ENCODE peak calls at places on chromosomes 7 and 10, in five cellular contexts. U is mesenchymal stem cell, K is IMR-90, L is trophoblast cell, R is H1. X is an unnamed sample.
A peak's percentile ranks its signal among the peaks of the same experiment; 100 is the strongest.

GRCh38 chr10:36602374-36602773 is 523.0 kb upstream of the ANKRD30A start:
- DNase-seq in U (peak; percentile 79), K (peak; percentile 85), L (no peak), R (no peak), X (no peak)

GRCh38 chr10:14603539-14604102 is 171.1 kb downstream of the FAM107B start:
- DNase-seq in U (peak; percentile 37), K (no peak), L (peak; percentile 33), R (peak; percentile 52), X (peak; percentile 27)

GRCh38 chr7:128304212-128304611 is 39.5 kb downstream of the RBM28 start:
- DNase-seq in U (no peak), K (no peak), L (peak; percentile 82), R (no peak), X (no peak)

GRCh38 chr7:27239780-27240731 is 2.5 kb upstream of the EVX1 start:
- DNase-seq in U (peak; percentile 12), K (no peak), L (no peak), R (peak; percentile 57), X (peak; percentile 37)

GRCh38 chr10:106577756-106578155 is 586.8 kb downstream of the SORCS1 start:
- DNase-seq in U (no peak), K (no peak), L (no peak), R (no peak), X (no peak)

GRCh38 chr10:88232029-88232895 is 350.9 kb downstream of the RNLS start:
- DNase-seq in U (no peak), K (no peak), L (no peak), R (no peak), X (no peak)

GRCh38 chr7:40200791-40201190 is 66.0 kb downstream of the SUGCT start:
- DNase-seq in U (peak; percentile 82), K (peak; percentile 87), L (peak; percentile 85), R (no peak), X (no peak)

GRCh38 chr7:153258686-153259085 is 499.1 kb downstream of the ACTR3B start:
- DNase-seq in U (no peak), K (no peak), L (no peak), R (no peak), X (no peak)

GRCh38 chr10:119248681-119249080 is 41.3 kb downstream of the GRK5 start:
- DNase-seq in U (no peak), K (no peak), L (no peak), R (no peak), X (no peak)

GRCh38 chr10:99430116-99430450 is 341 bp downstream of the GOT1 start:
- DNase-seq in U (no peak), K (no peak), L (no peak), R (no peak), X (no peak)

GRCh38 chr7:101094791-101095375 is 9.6 kb downstream of the TRIM56 start:
- DNase-seq in U (peak; percentile 60), K (peak; percentile 67), L (peak; percentile 97), R (peak; percentile 92), X (peak; percentile 72)

GRCh38 chr10:71316786-71317160 is 2.3 kb upstream of the SLC29A3 start:
- DNase-seq in U (no peak), K (no peak), L (no peak), R (no peak), X (no peak)

GRCh38 chr7:26618898-26619297 is 245.5 kb downstream of the SKAP2 start:
- DNase-seq in U (no peak), K (no peak), L (no peak), R (no peak), X (no peak)

GRCh38 chr10:17780727-17781126 is 28.4 kb upstream of the MRC1 start:
- DNase-seq in U (no peak), K (no peak), L (no peak), R (no peak), X (no peak)

GRCh38 chr10:89250814-89251416 is 660 bp downstream of the LIPA start:
- DNase-seq in U (no peak), K (no peak), L (peak; percentile 4), R (no peak), X (no peak)
- H3K14ac ChIP-seq in U (no peak overlapping the region), K (peak overlapping the region; percentile 53), L (peak overlapping the region; percentile 13), R (no peak overlapping the region), X (no peak overlapping the region)

GRCh38 chr10:33036670-33037069 is 78.6 kb upstream of the ITGB1 start:
- DNase-seq in U (no peak), K (no peak), L (no peak), R (peak; percentile 39), X (no peak)
- H3K14ac ChIP-seq in U (no peak overlapping the region), K (no peak overlapping the region), L (no peak overlapping the region), R (no peak overlapping the region), X (no peak overlapping the region)

DNA sequence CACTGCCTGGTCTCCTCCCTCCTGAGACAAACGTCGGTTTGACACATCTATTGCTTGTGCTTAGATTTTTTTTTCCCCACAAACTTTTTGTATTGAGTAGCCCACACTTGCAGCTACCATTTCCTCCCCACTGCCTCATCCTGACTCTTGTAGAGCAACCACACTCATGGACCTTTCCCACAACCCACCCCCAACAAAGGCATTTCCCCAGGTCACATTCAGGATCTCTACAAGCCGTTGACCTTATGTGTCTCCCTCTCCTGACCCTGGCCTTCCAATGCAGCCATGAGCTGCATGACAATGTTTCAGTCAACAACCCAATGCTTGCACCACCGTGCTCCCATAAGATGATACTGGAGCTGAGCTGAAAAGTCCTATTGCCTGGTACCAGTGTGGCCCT is 91.9 kb upstream of the MKI67 start:
- DNase-seq in U (no peak), K (no peak), L (no peak), R (no peak), X (no peak)
- H3K14ac ChIP-seq in U (no peak overlapping the region), K (no peak overlapping the region), L (no peak overlapping the region), R (no peak overlapping the region), X (no peak overlapping the region)

GRCh38 chr10:133355991-133356390 is 1.8 kb downstream of the FUOM start:
- DNase-seq in U (no peak), K (no peak), L (no peak), R (no peak), X (no peak)
- H3K14ac ChIP-seq in U (no peak overlapping the region), K (no peak overlapping the region), L (no peak overlapping the region), R (no peak overlapping the region), X (no peak overlapping the region)

GRCh38 chr7:112350596-112350995 is 99.7 kb upstream of the IFRD1 start:
- DNase-seq in U (no peak), K (no peak), L (no peak), R (no peak), X (no peak)

GRCh38 chr7:112347088-112347487 is 103.2 kb upstream of the IFRD1 start:
- DNase-seq in U (no peak), K (no peak), L (no peak), R (no peak), X (no peak)

GRCh38 chr7:112341464-112341863 is 108.8 kb upstream of the IFRD1 start:
- DNase-seq in U (no peak), K (no peak), L (no peak), R (no peak), X (no peak)

GRCh38 chr7:112346381-112347060 is 103.7 kb upstream of the IFRD1 start:
- DNase-seq in U (no peak), K (no peak), L (no peak), R (no peak), X (no peak)
- H3K14ac ChIP-seq in U (no peak overlapping the region), K (no peak overlapping the region), L (no peak overlapping the region), R (no peak overlapping the region), X (no peak overlapping the region)

GRCh38 chr7:122304996-122305421 is 459 bp upstream of the FEZF1 start:
- DNase-seq in U (peak; percentile 36), K (no peak), L (no peak), R (no peak), X (no peak)

GRCh38 chr7:122303971-122304603 is 463 bp downstream of the FEZF1 start:
- DNase-seq in U (no peak), K (no peak), L (peak; percentile 77), R (peak; percentile 84), X (peak; percentile 77)

GRCh38 chr7:122305475-122306319 is 1.1 kb upstream of the FEZF1 start:
- DNase-seq in U (no peak), K (no peak), L (peak; percentile 21), R (peak; percentile 81), X (peak; percentile 55)

GRCh38 chr7:122303522-122303970 is 1.0 kb downstream of the FEZF1 start:
- DNase-seq in U (no peak), K (no peak), L (peak; percentile 9), R (no peak), X (no peak)

DNA sequence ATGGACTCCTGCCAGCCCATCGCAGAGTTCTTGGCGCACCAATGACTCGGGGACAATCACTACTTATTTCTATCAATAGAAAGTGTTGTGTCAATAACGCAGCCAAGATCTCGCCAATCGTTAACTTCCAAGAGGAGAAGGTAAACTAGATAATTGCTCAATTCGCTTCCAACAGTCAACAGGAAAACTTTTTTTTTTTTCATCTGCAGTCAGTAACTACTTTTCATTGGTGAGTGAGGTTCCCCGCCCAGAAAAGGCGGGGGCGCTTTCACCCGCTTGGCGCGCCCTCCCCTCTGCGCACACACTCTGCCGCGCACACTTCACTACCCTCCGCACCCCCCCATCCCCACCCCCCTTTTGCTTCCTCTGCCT is at the start of gene FEZF1:
- DNase-seq in U (no peak), K (no peak), L (peak; percentile 23), R (no peak), X (peak; percentile 77)
- H3K14ac ChIP-seq in U (no peak within 1 kb of the TSS), K (no peak within 1 kb of the TSS), L (no peak within 1 kb of the TSS), R (no peak within 1 kb of the TSS), X (no peak within 1 kb of the TSS)

GRCh38 chr7:92133133-92133736 is 1.0 kb downstream of the CYP51A1 start:
- DNase-seq in U (peak; percentile 42), K (no peak), L (no peak), R (no peak), X (no peak)

GRCh38 chr7:92135490-92135889 is 1.2 kb upstream of the CYP51A1 start:
- DNase-seq in U (peak; percentile 66), K (no peak), L (peak; percentile 53), R (no peak), X (no peak)

GRCh38 chr7:92133737-92134270 is 473 bp downstream of the CYP51A1 start:
- DNase-seq in U (peak; percentile 78), K (peak; percentile 61), L (peak; percentile 67), R (peak; percentile 98), X (peak; percentile 86)

GRCh38 chr7:92135100-92135429 is 788 bp upstream of the CYP51A1 start:
- DNase-seq in U (no peak), K (no peak), L (peak; percentile 48), R (no peak), X (no peak)

DNA sequence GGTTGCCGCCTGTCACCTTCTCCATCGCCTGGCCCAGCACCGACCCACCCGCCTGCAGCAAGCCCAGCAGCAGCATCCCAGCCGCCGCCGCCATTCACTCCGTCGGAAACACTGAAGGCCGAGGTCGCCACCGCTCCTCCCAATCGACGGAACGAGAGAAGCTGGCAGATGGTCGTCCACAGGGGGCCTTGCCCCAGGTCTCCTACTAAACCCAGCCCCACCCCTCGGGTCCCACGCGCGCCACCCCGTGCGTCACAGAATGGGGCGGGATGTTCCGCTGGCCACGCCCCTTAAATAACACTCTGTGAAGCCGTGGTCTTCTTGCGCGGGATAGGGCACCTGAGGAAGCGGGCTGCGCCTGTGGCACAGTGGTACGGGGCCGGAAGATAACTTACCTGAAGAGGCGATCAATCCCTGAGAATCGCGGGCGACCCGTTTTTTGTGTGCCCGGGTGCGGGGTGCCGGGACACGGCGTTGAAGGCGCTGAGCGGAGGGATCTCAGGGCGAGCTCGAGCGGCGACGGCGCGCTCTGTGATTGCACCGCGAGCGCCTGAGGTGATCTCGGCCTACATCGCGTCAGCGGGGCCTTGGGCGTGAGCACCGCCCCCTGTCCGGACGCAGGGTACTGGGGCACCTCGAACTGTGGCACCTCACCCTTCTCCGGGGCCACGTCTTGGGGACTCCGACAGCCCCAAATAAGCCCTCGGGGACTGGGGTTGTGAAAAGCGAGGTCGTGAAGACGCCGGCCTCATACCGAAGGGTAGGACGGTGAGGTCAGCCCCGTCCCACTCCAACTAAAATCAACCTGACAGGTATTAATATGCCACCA is at the start of gene CYP51A1:
- DNase-seq in U (peak; percentile 95), K (peak; percentile 86), L (peak; percentile 92), R (peak; percentile 97), X (peak; percentile 94)
- H3K14ac ChIP-seq in U (no peak within 1 kb of the TSS), K (peak within 1 kb of the TSS; percentile 92), L (peak within 1 kb of the TSS; percentile 87), R (no peak within 1 kb of the TSS), X (peak within 1 kb of the TSS; percentile 91)

GRCh38 chr10:112706580-112706979 is 243.5 kb upstream of the TCF7L2 start:
- DNase-seq in U (no peak), K (no peak), L (no peak), R (peak; percentile 32), X (no peak)
- H3K14ac ChIP-seq in U (no peak overlapping the region), K (no peak overlapping the region), L (no peak overlapping the region), R (no peak overlapping the region), X (no peak overlapping the region)